ENCODE peak calls at places on chromosomes 5 and 9, in nine cellular contexts. L, V, Y, R, P, W, O, G and A are unnamed samples.

GRCh38 chr5:55577353-55578060 is 42.7 kb upstream of the PLPP1 start:
- DNase-seq in L (peak), R (peak), Y (no peak), G (no peak), W (peak), O (no peak), P (no peak), V (no peak), A (peak)

GRCh38 chr9:974064-974992 is 2.1 kb upstream of the DMRT3 start:
- DNase-seq in W (no peak), R (no peak), P (no peak), O (peak), G (no peak), L (no peak), V (no peak), Y (no peak), A (no peak)

GRCh38 chr9:108162664-108163063 is 673.1 kb upstream of the KLF4 start:
- DNase-seq in P (no peak), G (no peak), W (peak), O (no peak), Y (no peak), L (peak), V (no peak), R (peak), A (peak)

GRCh38 chr9:98993570-98993945 is 49.9 kb downstream of the COL15A1 start:
- DNase-seq in P (peak), O (no peak), W (peak), G (peak), V (peak), L (no peak), Y (no peak), R (no peak), A (peak)

GRCh38 chr9:92600742-92601261 is 65.0 kb upstream of the ECM2 start:
- DNase-seq in V (no peak), L (peak), Y (no peak), P (no peak), R (peak), W (no peak), O (no peak), G (no peak), A (peak)

GRCh38 chr9:109452761-109453160 is 45.3 kb downstream of the PTPN3 start:
- DNase-seq in P (no peak), O (no peak), L (peak), G (no peak), W (peak), R (peak), V (no peak), Y (peak), A (peak)

GRCh38 chr5:112787261-112787660 is 49.6 kb downstream of the APC start:
- DNase-seq in Y (no peak), V (no peak), W (no peak), R (peak), P (no peak), G (no peak), O (no peak), L (no peak), A (no peak)

GRCh38 chr9:98569491-98569890 is 139.2 kb downstream of the GABBR2 start:
- DNase-seq in L (no peak), V (no peak), G (no peak), Y (no peak), R (no peak), O (no peak), P (no peak), W (no peak), A (no peak)

GRCh38 chr5:170769898-170770416 is 13.6 kb upstream of the GABRP start:
- DNase-seq in L (no peak), R (no peak), V (no peak), P (no peak), W (no peak), G (no peak), Y (no peak), O (no peak), A (no peak)

GRCh38 chr9:7011395-7012067 is 253.8 kb downstream of the KDM4C start:
- DNase-seq in Y (no peak), P (no peak), W (no peak), G (no peak), O (no peak), R (no peak), V (peak), L (no peak), A (no peak)

GRCh38 chr5:112917453-112918005 is 4.5 kb downstream of the REEP5 start:
- DNase-seq in W (no peak), R (peak), O (peak), V (no peak), L (peak), P (peak), Y (no peak), G (no peak), A (no peak)

GRCh38 chr9:81529556-81530193 is 159.7 kb downstream of the TLE1 start:
- DNase-seq in O (no peak), R (peak), P (no peak), L (peak), Y (peak), G (no peak), V (no peak), W (peak), A (peak)

GRCh38 chr5:179243333-179243732 is 101.9 kb downstream of the ADAMTS2 start:
- DNase-seq in O (no peak), Y (no peak), L (peak), G (no peak), P (peak), W (peak), R (peak), V (no peak), A (peak)

GRCh38 chr9:104075801-104076753 is 18.0 kb upstream of the SMC2 start:
- DNase-seq in O (no peak), L (peak), R (peak), W (peak), V (no peak), Y (no peak), G (no peak), P (no peak), A (peak)

GRCh38 chr9:4678679-4679267 is 596 bp upstream of the CDC37L1 start:
- DNase-seq in W (peak), Y (no peak), O (no peak), P (no peak), V (peak), G (no peak), L (peak), R (peak), A (peak)

GRCh38 chr5:129500101-129500500 is 40.0 kb downstream of the ADAMTS19 start:
- DNase-seq in W (no peak), O (no peak), Y (no peak), V (no peak), G (no peak), L (no peak), R (no peak), P (no peak), A (no peak)

GRCh38 chr5:14743601-14744295 is 79.2 kb downstream of the OTULIN start:
- DNase-seq in V (no peak), L (peak), O (peak), R (peak), W (peak), Y (no peak), P (no peak), G (no peak), A (peak)

GRCh38 chr5:32460702-32461101 is 16.2 kb upstream of the ZFR start:
- DNase-seq in P (no peak), O (no peak), G (no peak), R (no peak), Y (no peak), L (no peak), V (no peak), W (no peak), A (no peak)
- TF ChIP-seq CTCF in P (no peak), O (no peak), G (no peak), R (no peak), Y (no peak), L (no peak), V (no peak), W (no peak), A (no peak)

GRCh38 chr5:36398137-36398536 is 96.4 kb upstream of the RANBP3L start:
- DNase-seq in Y (no peak), P (no peak), V (no peak), W (peak), R (peak), O (peak), G (no peak), L (peak), A (peak)
- TF ChIP-seq CTCF in Y (peak), P (peak), V (no peak), W (peak), R (peak), O (peak), G (no peak), L (peak), A (peak)

GRCh38 chr5:83563631-83564030 is 92.1 kb downstream of the VCAN start:
- DNase-seq in V (no peak), R (no peak), Y (no peak), G (no peak), O (no peak), W (peak), L (no peak), P (no peak), A (no peak)

GRCh38 chr5:83564069-83564749 is 92.7 kb downstream of the VCAN start:
- DNase-seq in Y (peak), V (peak), P (no peak), R (peak), W (peak), G (peak), O (peak), L (peak), A (peak)

GRCh38 chr5:83562207-83562606 is 90.7 kb downstream of the VCAN start:
- DNase-seq in W (no peak), P (no peak), V (no peak), G (no peak), Y (no peak), L (no peak), O (no peak), R (no peak), A (no peak)

GRCh38 chr5:83559141-83559785 is 87.7 kb downstream of the VCAN start:
- DNase-seq in W (no peak), R (no peak), V (no peak), G (no peak), P (no peak), O (no peak), L (no peak), Y (no peak), A (peak)

DNA sequence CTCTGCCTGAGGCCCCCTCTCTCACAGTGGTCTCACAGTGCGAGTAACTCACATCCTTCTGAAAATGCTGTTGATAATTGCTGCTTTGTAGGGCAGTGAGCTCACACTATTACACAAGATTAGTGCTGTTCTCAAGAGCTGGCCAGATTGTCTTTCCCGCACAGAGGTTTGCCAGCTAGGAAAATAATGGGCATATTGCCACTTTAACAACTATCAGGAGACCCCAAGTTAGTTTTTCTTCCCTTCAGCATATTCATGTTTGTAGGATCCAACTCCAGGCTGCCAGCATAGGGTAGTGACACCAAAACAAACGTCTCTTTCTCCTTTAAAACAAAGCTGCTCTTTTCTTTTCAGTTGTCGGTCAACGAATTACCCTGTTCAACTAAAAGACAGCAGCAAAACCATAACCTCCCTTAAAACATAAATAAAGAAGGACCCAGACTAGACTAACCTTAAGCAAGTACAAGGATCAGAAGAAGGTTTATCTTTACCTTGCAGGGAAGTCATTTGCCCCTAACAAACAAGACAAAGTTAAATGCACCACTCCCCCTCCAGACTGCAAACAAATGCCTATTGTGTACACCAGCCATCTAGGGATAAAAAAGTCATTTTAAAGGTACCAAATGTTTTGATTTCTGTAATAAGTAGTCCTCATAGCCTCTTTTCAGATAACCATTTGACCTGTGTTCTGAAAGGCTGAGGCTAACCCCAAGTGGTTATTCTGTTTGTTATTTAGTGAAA is 91.4 kb downstream of the VCAN start:
- DNase-seq in R (peak), V (no peak), L (no peak), G (no peak), W (no peak), Y (no peak), P (no peak), O (peak), A (peak)
- TF ChIP-seq CTCF in R (no peak), V (no peak), L (no peak), G (no peak), W (no peak), Y (no peak), P (no peak), O (no peak), A (no peak)

GRCh38 chr9:134146774-134147493 is 11.1 kb downstream of the WDR5 start:
- DNase-seq in Y (no peak), W (peak), L (no peak), P (no peak), V (no peak), R (no peak), G (no peak), O (no peak), A (no peak)
- TF ChIP-seq CTCF in Y (no peak), W (no peak), L (no peak), P (no peak), V (no peak), R (no peak), G (no peak), O (no peak), A (no peak)

DNA sequence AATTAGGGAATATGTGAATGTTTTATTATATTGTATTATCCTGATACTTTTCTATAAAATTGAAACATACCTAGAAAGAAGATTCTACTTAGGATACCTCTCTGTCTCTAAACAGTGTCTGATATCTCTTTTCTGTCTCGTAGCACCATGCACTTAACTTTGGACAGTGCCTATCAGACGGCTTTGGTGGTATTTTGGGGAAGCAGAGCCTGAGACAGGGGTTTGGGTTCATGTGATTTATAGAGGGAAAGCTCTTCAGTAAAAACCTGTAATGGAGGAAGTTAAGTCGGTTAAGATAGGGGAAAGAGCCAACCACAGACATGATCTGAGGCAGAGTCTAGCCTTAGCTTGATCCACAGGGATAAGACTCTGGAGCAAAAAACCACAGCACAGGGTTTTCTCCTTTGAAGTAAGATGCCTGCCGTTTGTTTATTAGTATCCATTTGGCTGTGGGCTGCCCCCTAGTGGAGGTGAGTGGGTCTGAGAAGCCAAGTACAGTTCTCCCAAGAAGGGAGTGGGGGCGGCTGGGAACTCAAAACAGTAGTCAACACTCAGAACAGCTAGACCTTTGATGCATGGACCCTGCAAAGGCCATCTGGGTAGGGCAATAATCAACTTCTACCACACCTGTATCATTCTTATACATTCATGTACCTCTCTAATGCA is 141.2 kb upstream of the ASTN2 start:
- DNase-seq in V (no peak), W (peak), O (peak), R (peak), L (peak), Y (peak), P (peak), G (peak), A (peak)
- TF ChIP-seq CTCF in V (no peak), W (peak), O (peak), R (peak), L (peak), Y (peak), P (peak), G (peak), A (peak)

GRCh38 chr5:161921781-161922180 is 73.9 kb downstream of the GABRA1 start:
- DNase-seq in R (no peak), L (no peak), G (no peak), W (no peak), V (no peak), P (no peak), Y (no peak), O (no peak), A (no peak)

GRCh38 chr5:161924270-161924669 is 76.3 kb downstream of the GABRA1 start:
- DNase-seq in W (no peak), R (no peak), L (no peak), P (no peak), O (no peak), G (no peak), V (no peak), Y (no peak), A (no peak)

DNA sequence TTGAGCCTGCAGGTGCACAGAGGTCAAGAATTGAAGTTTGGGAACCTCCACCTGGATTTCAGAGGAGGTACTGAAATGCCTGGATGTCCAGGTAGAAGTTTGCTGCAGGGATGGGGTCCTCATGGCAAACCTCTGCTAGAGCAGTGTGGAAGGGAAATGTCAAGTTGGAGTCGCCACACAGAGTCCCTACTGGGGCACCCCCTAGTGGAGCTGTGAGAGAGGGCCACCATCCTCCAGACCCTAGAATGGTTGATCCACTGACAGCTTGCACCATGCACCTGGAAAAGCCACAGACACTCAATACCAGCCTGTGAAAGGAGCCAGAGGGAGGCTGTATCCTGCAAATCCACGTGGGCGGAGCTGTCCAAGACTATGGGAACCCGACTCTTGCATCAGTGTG is 78.0 kb downstream of the GABRA1 start:
- DNase-seq in R (no peak), G (no peak), L (no peak), Y (no peak), P (peak), O (no peak), V (no peak), W (peak), A (no peak)
- TF ChIP-seq CTCF in R (no peak), G (no peak), L (no peak), Y (no peak), P (peak), O (peak), V (no peak), W (peak), A (no peak)

DNA sequence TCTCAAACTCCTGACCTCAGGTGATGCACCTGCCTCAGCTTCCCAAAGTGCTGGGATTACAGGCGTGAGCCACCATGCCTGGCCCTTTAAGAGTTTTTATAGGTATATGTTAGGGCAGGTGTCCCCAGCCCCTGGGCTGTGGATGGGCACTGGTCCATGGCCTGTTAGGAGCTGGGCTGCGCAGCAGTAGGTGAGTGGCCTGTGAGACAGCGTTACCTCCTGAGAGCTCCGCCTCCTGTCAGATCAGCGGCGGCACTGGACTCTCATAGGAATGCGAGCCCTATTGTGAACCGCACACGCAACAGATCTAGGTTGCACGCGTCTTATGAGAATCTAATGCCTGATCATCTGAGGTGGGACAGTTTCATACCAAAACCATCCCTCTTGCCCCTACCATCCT is 173.4 kb downstream of the GOLPH3 start:
- DNase-seq in O (no peak), G (no peak), P (no peak), W (no peak), L (no peak), V (no peak), Y (no peak), R (no peak), A (no peak)
- TF ChIP-seq CTCF in O (no peak), G (no peak), P (no peak), W (no peak), L (no peak), V (no peak), Y (no peak), R (no peak), A (no peak)

GRCh38 chr5:135203019-135203418 is 169.0 kb upstream of the PITX1 start:
- DNase-seq in V (no peak), O (no peak), R (no peak), G (no peak), P (no peak), Y (no peak), W (no peak), L (no peak), A (no peak)
- TF ChIP-seq CTCF in V (no peak), O (no peak), R (no peak), G (no peak), P (no peak), Y (no peak), W (no peak), L (no peak), A (no peak)

DNA sequence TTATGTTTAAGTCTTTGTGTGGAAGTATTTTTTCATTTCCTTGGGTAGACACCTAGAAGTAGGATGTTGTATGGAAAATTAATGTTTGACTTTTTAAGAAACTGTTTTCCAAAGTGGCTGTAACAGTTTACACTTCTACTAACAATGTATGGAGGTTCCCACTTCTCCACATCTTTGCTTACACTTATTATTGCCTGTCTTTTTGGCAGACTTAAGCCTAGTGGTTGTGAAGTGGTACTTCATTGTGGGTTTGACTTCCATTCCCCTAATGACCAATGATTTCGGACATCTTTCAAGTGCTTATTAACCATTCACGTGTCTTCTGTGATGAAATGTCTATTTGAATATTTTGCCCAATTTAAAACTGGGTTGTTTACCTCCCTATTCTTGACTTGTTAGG is 91.5 kb upstream of the CDKN2B start:
- DNase-seq in W (no peak), P (no peak), O (peak), G (no peak), R (no peak), Y (no peak), V (no peak), L (no peak), A (no peak)
- TF ChIP-seq CTCF in W (no peak), P (peak), O (peak), G (no peak), R (peak), Y (no peak), V (peak), L (peak), A (peak)

GRCh38 chr5:80686757-80687156 is 32.0 kb upstream of the DHFR start:
- DNase-seq in Y (no peak), V (no peak), R (peak), L (peak), O (no peak), P (no peak), W (peak), G (no peak), A (peak)
- TF ChIP-seq CTCF in Y (peak), V (peak), R (peak), L (no peak), O (peak), P (peak), W (peak), G (no peak), A (peak)